ENCODE peak calls at places on chromosomes 12 and 14, in five cellular contexts. X is lower lobe of right lung, B is T-helper 17 cell, H is right cardiac atrium, Z is Right ventricle myocardium superior. W is an unnamed sample.

GRCh38 chr14:92185559-92185958 is 63.8 kb downstream of the CPSF2 start:
- ATAC-seq in X (no peak), B (no peak), H (no peak), Z (no peak), W (no peak)

GRCh38 chr12:75482636-75483035 is 2.1 kb downstream of the GLIPR1 start:
- ATAC-seq in X (no peak), B (peak), H (no peak), Z (no peak), W (no peak)

GRCh38 chr12:52438305-52439301 is 4.4 kb upstream of the KRT75 start:
- ATAC-seq in X (no peak), B (no peak), H (no peak), Z (no peak), W (no peak)

GRCh38 chr12:12546314-12546772 is 16.3 kb downstream of the DUSP16 start:
- ATAC-seq in X (no peak), B (no peak), H (no peak), Z (no peak), W (no peak)

GRCh38 chr14:89368490-89369477 is 48.2 kb downstream of the FOXN3 start:
- ATAC-seq in X (peak), B (no peak), H (no peak), Z (peak), W (no peak)

GRCh38 chr12:92096346-92097136 is 49.1 kb downstream of the BTG1 start:
- ATAC-seq in X (no peak), B (no peak), H (no peak), Z (no peak), W (peak)

GRCh38 chr12:40028296-40028695 is 77.6 kb downstream of the SLC2A13 start:
- ATAC-seq in X (no peak), B (no peak), H (no peak), Z (no peak), W (no peak)

GRCh38 chr14:57875985-57876384 is 10.1 kb upstream of the SLC35F4 start:
- ATAC-seq in X (no peak), B (no peak), H (no peak), Z (no peak), W (no peak)

GRCh38 chr14:34460841-34461240 is 1.2 kb downstream of the SPTSSA start:
- ATAC-seq in X (no peak), B (no peak), H (no peak), Z (no peak), W (peak)

GRCh38 chr14:37594916-37595808 is at the start of the genes FOXA1 and TTC6:
- ATAC-seq in X (peak), B (peak), H (no peak), Z (peak), W (no peak)

GRCh38 chr14:89616425-89617141 is 199.6 kb upstream of the FOXN3 start:
- ATAC-seq in X (peak), B (peak), H (no peak), Z (no peak), W (no peak)

GRCh38 chr12:117084405-117085317 is 14.6 kb downstream of the TESC start:
- ATAC-seq in X (peak), B (no peak), H (peak), Z (peak), W (no peak)

GRCh38 chr14:67833403-67833802 is 13.8 kb downstream of the RAD51B start:
- ATAC-seq in X (no peak), B (no peak), H (no peak), Z (no peak), W (no peak)

GRCh38 chr12:99092100-99092851 is 447.2 kb downstream of the APAF1 start:
- ATAC-seq in X (no peak), B (no peak), H (no peak), Z (no peak), W (no peak)

GRCh38 chr12:117968826-117969659 is at the start of gene KSR2:
- ATAC-seq in X (peak), B (peak), H (no peak), Z (peak), W (peak)

GRCh38 chr12:33734871-33735270 is 287.4 kb upstream of the ALG10 start:
- ATAC-seq in X (no peak), B (no peak), H (no peak), Z (no peak), W (no peak)

GRCh38 chr12:113413488-113413939 is 8.7 kb upstream of the SDSL start:
- ATAC-seq in X (peak), B (no peak), H (peak), Z (peak), W (no peak)

GRCh38 chr12:122849352-122850047 is 14.2 kb downstream of the HIP1R start:
- ATAC-seq in X (peak), B (no peak), H (peak), Z (peak), W (no peak)

GRCh38 chr12:121241203-121241970 is 31.5 kb downstream of the P2RX4 start:
- ATAC-seq in X (no peak), B (no peak), H (peak), Z (no peak), W (no peak)

GRCh38 chr12:26807292-26807691 is 25.7 kb downstream of the ITPR2 start:
- ATAC-seq in X (no peak), B (no peak), H (peak), Z (peak), W (no peak)

GRCh38 chr12:79381246-79382208 is 309.2 kb downstream of the PAWR start:
- ATAC-seq in X (no peak), B (no peak), H (no peak), Z (no peak), W (no peak)

GRCh38 chr14:68458840-68459469 is 333.9 kb downstream of the ZFP36L1 start:
- ATAC-seq in X (peak), B (no peak), H (peak), Z (no peak), W (peak)

GRCh38 chr12:110739894-110740293 is 2.8 kb downstream of the PPP1CC start:
- ATAC-seq in X (no peak), B (no peak), H (no peak), Z (no peak), W (no peak)